ENCODE peak calls at places on chromosomes 4 and X, in four cellular contexts. Z is left cardiac atrium; B is stimulated activated naive CD8-positive, alpha-beta T cell treated with anti-CD3 and anti-CD28 coated beads, Interleukin-15, Interleukin-2, amounts not matched to agents 100 U/mL and 50 U/mL, for 24 hours; V is CD4-positive, alpha-beta T cell. P is an unnamed sample.

GRCh38 chrX:23372220-23372902 is 37.7 kb downstream of the PTCHD1 start:
- ATAC-seq in Z (peak; percentile 79), V (no peak), B (no peak), P (no peak)

GRCh38 chr4:38275331-38275821 is 315.2 kb downstream of the PTTG2 start:
- ATAC-seq in Z (no peak), V (no peak), B (no peak), P (no peak)

GRCh38 chr4:186192068-186192751 is 843 bp downstream of the CYP4V2 start:
- ATAC-seq in B (peak; percentile 8), Z (peak; percentile 14), V (peak; percentile 12), P (no peak)

GRCh38 chrX:41047878-41048534 is 37.2 kb upstream of the USP9X start:
- ATAC-seq in Z (no peak), B (no peak), V (no peak), P (no peak)

GRCh38 chr4:124526760-124527159 is 185.8 kb downstream of the ANKRD50 start:
- ATAC-seq in Z (no peak), V (no peak), B (no peak), P (no peak)

GRCh38 chr4:40840255-40840984 is 90.7 kb downstream of the NSUN7 start:
- ATAC-seq in Z (no peak), V (no peak), B (no peak), P (peak; percentile 81)

GRCh38 chr4:123170843-123171242 is 225.8 kb upstream of the SPRY1 start:
- ATAC-seq in Z (no peak), V (no peak), B (no peak), P (no peak)

GRCh38 chr4:26021417-26022345 is 107.7 kb downstream of the SMIM20 start:
- ATAC-seq in Z (peak; percentile 9), V (no peak), B (no peak), P (no peak)

GRCh38 chr4:26372525-26373172 is 51.8 kb downstream of the RBPJ start:
- ATAC-seq in B (peak; percentile 87), V (peak; percentile 88), Z (peak; percentile 59), P (peak; percentile 79)

GRCh38 chrX:46117234-46117633 is 428.0 kb downstream of the ZNF674 start:
- ATAC-seq in Z (no peak), V (no peak), B (no peak), P (no peak)

GRCh38 chr4:83152771-83153170 is 38.2 kb upstream of the PLAC8 start:
- ATAC-seq in V (no peak), Z (no peak), B (no peak), P (no peak)